ENCODE peak calls at places on chromosomes 4 and X, in eight cellular contexts. One of them, this sample, is unnamed. For H3K9me3, the result is how much of the 10 kb centered on the place peaks cover.

GRCh38 chr4:79947386-79947785 is 125.6 kb downstream of the ANTXR2 start:
- DNase-seq in tibial nerve: no peak
- DNase-seq in heart left ventricle: no peak
- DNase-seq in stomach: no peak
- DNase-seq in upper lobe of left lung: no peak
- DNase-seq in transverse colon: no peak
- DNase-seq in IMR-90: no peak
- DNase-seq in ovary: no peak
- DNase-seq in this sample: no peak

GRCh38 chr4:186935881-186936280 is 212.2 kb upstream of the FAT1 start:
- DNase-seq in upper lobe of left lung: no peak
- DNase-seq in IMR-90: no peak
- DNase-seq in ovary: no peak
- DNase-seq in heart left ventricle: no peak
- DNase-seq in tibial nerve: no peak
- DNase-seq in transverse colon: no peak
- DNase-seq in stomach: no peak
- DNase-seq in this sample: no peak

GRCh38 chr4:37742149-37742548 is 56.0 kb upstream of the RELL1 start:
- DNase-seq in upper lobe of left lung: no peak
- DNase-seq in stomach: no peak
- DNase-seq in heart left ventricle: no peak
- DNase-seq in IMR-90: no peak
- DNase-seq in transverse colon: no peak
- DNase-seq in tibial nerve: no peak
- DNase-seq in ovary: no peak
- DNase-seq in this sample: no peak

GRCh38 chr4:80307183-80307735 is 28.3 kb upstream of the CFAP299 start:
- DNase-seq in transverse colon: no peak
- DNase-seq in IMR-90: peak
- DNase-seq in stomach: no peak
- DNase-seq in tibial nerve: no peak
- DNase-seq in ovary: no peak
- DNase-seq in heart left ventricle: no peak
- DNase-seq in upper lobe of left lung: no peak
- DNase-seq in this sample: no peak

GRCh38 chr4:173405840-173406606 is 7.1 kb upstream of the SCRG1 start:
- DNase-seq in IMR-90: no peak
- DNase-seq in stomach: no peak
- DNase-seq in heart left ventricle: no peak
- DNase-seq in tibial nerve: no peak
- DNase-seq in transverse colon: no peak
- DNase-seq in ovary: no peak
- DNase-seq in upper lobe of left lung: no peak
- DNase-seq in this sample: no peak

GRCh38 chr4:144489831-144490230 is 156.1 kb upstream of the HHIP start:
- DNase-seq in upper lobe of left lung: no peak
- DNase-seq in heart left ventricle: no peak
- DNase-seq in stomach: no peak
- DNase-seq in transverse colon: no peak
- DNase-seq in ovary: no peak
- DNase-seq in IMR-90: no peak
- DNase-seq in tibial nerve: no peak
- DNase-seq in this sample: no peak

GRCh38 chr4:76211769-76212168 is 1.9 kb downstream of the SCARB2 start:
- DNase-seq in IMR-90: no peak
- DNase-seq in heart left ventricle: no peak
- DNase-seq in upper lobe of left lung: no peak
- DNase-seq in ovary: no peak
- DNase-seq in transverse colon: no peak
- DNase-seq in tibial nerve: no peak
- DNase-seq in stomach: no peak
- DNase-seq in this sample: no peak

GRCh38 chr4:176883681-176884418 is 91.1 kb upstream of the VEGFC start:
- DNase-seq in upper lobe of left lung: no peak
- DNase-seq in transverse colon: no peak
- DNase-seq in stomach: no peak
- DNase-seq in tibial nerve: no peak
- DNase-seq in IMR-90: peak
- DNase-seq in ovary: no peak
- DNase-seq in heart left ventricle: peak
- DNase-seq in this sample: no peak

GRCh38 chr4:6951880-6952381 is 42.3 kb downstream of the TBC1D14 start:
- DNase-seq in IMR-90: no peak
- DNase-seq in heart left ventricle: no peak
- DNase-seq in tibial nerve: no peak
- DNase-seq in upper lobe of left lung: no peak
- DNase-seq in ovary: no peak
- DNase-seq in transverse colon: no peak
- DNase-seq in stomach: no peak
- DNase-seq in this sample: no peak

GRCh38 chr4:149161247-149161646 is 654.4 kb downstream of the IQCM start:
- DNase-seq in upper lobe of left lung: no peak
- DNase-seq in stomach: no peak
- DNase-seq in tibial nerve: no peak
- DNase-seq in heart left ventricle: no peak
- DNase-seq in ovary: no peak
- DNase-seq in IMR-90: peak
- DNase-seq in transverse colon: no peak
- DNase-seq in this sample: no peak

GRCh38 chrX:9878141-9878875 is 88.8 kb upstream of the CLDN34 start:
- DNase-seq in upper lobe of left lung: no peak
- DNase-seq in IMR-90: peak
- DNase-seq in transverse colon: no peak
- DNase-seq in tibial nerve: no peak
- DNase-seq in stomach: no peak
- DNase-seq in heart left ventricle: no peak
- DNase-seq in ovary: no peak
- DNase-seq in this sample: no peak

GRCh38 chrX:31580227-31580626 is 508.4 kb upstream of the FTHL17 start:
- DNase-seq in IMR-90: peak
- DNase-seq in transverse colon: no peak
- DNase-seq in stomach: no peak
- DNase-seq in heart left ventricle: no peak
- DNase-seq in ovary: no peak
- DNase-seq in tibial nerve: no peak
- DNase-seq in upper lobe of left lung: no peak
- DNase-seq in this sample: no peak

GRCh38 chr4:184112006-184112550 is 105.6 kb downstream of the ENPP6 start:
- DNase-seq in heart left ventricle: no peak
- DNase-seq in stomach: no peak
- DNase-seq in upper lobe of left lung: no peak
- DNase-seq in tibial nerve: no peak
- DNase-seq in transverse colon: no peak
- DNase-seq in IMR-90: no peak
- DNase-seq in ovary: no peak
- DNase-seq in this sample: no peak

GRCh38 chr4:87882861-87883260 is 50.1 kb downstream of the MEPE start:
- DNase-seq in transverse colon: no peak
- DNase-seq in tibial nerve: no peak
- DNase-seq in heart left ventricle: no peak
- DNase-seq in stomach: no peak
- DNase-seq in IMR-90: no peak
- DNase-seq in ovary: no peak
- DNase-seq in upper lobe of left lung: no peak
- DNase-seq in this sample: no peak

GRCh38 chrX:108299101-108299591 is 139.1 kb downstream of the COL4A6 start:
- DNase-seq in ovary: no peak
- DNase-seq in transverse colon: no peak
- DNase-seq in stomach: no peak
- DNase-seq in tibial nerve: no peak
- DNase-seq in IMR-90: peak
- DNase-seq in heart left ventricle: no peak
- DNase-seq in upper lobe of left lung: no peak
- DNase-seq in this sample: no peak

GRCh38 chrX:2894885-2895292 is 34.2 kb downstream of the ARSD start:
- DNase-seq in transverse colon: peak
- DNase-seq in stomach: peak
- DNase-seq in upper lobe of left lung: peak
- DNase-seq in IMR-90: peak
- DNase-seq in ovary: no peak
- DNase-seq in heart left ventricle: no peak
- DNase-seq in tibial nerve: no peak
- DNase-seq in this sample: no peak

GRCh38 chrX:52410439-52411394 is 41.9 kb downstream of the XAGE2 start:
- DNase-seq in transverse colon: no peak
- DNase-seq in tibial nerve: no peak
- DNase-seq in upper lobe of left lung: peak
- DNase-seq in IMR-90: no peak
- DNase-seq in ovary: no peak
- DNase-seq in stomach: no peak
- DNase-seq in heart left ventricle: no peak
- DNase-seq in this sample: no peak

GRCh38 chr4:51894246-51894645 is 51.3 kb downstream of the DCUN1D4 start:
- DNase-seq in heart left ventricle: no peak
- DNase-seq in upper lobe of left lung: no peak
- DNase-seq in ovary: no peak
- DNase-seq in IMR-90: peak
- DNase-seq in transverse colon: no peak
- DNase-seq in stomach: no peak
- DNase-seq in tibial nerve: no peak
- DNase-seq in this sample: no peak

GRCh38 chr4:169200361-169201030 is 70.3 kb downstream of the SH3RF1 start:
- DNase-seq in transverse colon: no peak
- DNase-seq in tibial nerve: no peak
- DNase-seq in heart left ventricle: no peak
- DNase-seq in ovary: no peak
- DNase-seq in stomach: no peak
- DNase-seq in upper lobe of left lung: no peak
- DNase-seq in IMR-90: no peak
- DNase-seq in this sample: no peak

GRCh38 chr4:1209821-1210220 is 37.4 kb upstream of the SPON2 start:
- DNase-seq in heart left ventricle: peak
- DNase-seq in ovary: peak
- DNase-seq in stomach: peak
- DNase-seq in IMR-90: peak
- DNase-seq in transverse colon: peak
- DNase-seq in tibial nerve: peak
- DNase-seq in upper lobe of left lung: peak
- DNase-seq in this sample: peak

GRCh38 chr4:1599491-1600210 is 84.5 kb downstream of the FAM53A start:
- DNase-seq in upper lobe of left lung: no peak
- DNase-seq in heart left ventricle: peak
- DNase-seq in stomach: no peak
- DNase-seq in transverse colon: no peak
- DNase-seq in IMR-90: no peak
- DNase-seq in tibial nerve: no peak
- DNase-seq in ovary: no peak
- DNase-seq in this sample: no peak

GRCh38 chr4:10697071-10697470 is 12.5 kb upstream of the CLNK start:
- DNase-seq in stomach: no peak
- DNase-seq in ovary: no peak
- DNase-seq in heart left ventricle: no peak
- DNase-seq in transverse colon: no peak
- DNase-seq in tibial nerve: no peak
- DNase-seq in upper lobe of left lung: no peak
- DNase-seq in IMR-90: no peak
- DNase-seq in this sample: no peak

GRCh38 chr4:38109896-38110295 is 149.7 kb downstream of the PTTG2 start:
- DNase-seq in stomach: peak
- DNase-seq in heart left ventricle: no peak
- DNase-seq in transverse colon: no peak
- DNase-seq in ovary: no peak
- DNase-seq in tibial nerve: no peak
- DNase-seq in IMR-90: no peak
- DNase-seq in upper lobe of left lung: no peak
- DNase-seq in this sample: peak

GRCh38 chr4:129550281-129550785 is 454.4 kb downstream of the C4orf33 start:
- DNase-seq in heart left ventricle: no peak
- DNase-seq in IMR-90: no peak
- DNase-seq in stomach: no peak
- DNase-seq in upper lobe of left lung: no peak
- DNase-seq in ovary: no peak
- DNase-seq in tibial nerve: no peak
- DNase-seq in transverse colon: no peak
- DNase-seq in this sample: no peak

GRCh38 chr4:18075823-18076433 is 54.4 kb upstream of the LCORL start:
- DNase-seq in transverse colon: peak
- DNase-seq in ovary: no peak
- DNase-seq in upper lobe of left lung: no peak
- DNase-seq in stomach: peak
- DNase-seq in tibial nerve: no peak
- DNase-seq in heart left ventricle: no peak
- DNase-seq in IMR-90: peak
- DNase-seq in this sample: peak

GRCh38 chrX:130165703-130166502 is at the start of gene AIFM1:
- DNase-seq in tibial nerve: peak
- DNase-seq in stomach: peak
- DNase-seq in upper lobe of left lung: peak
- DNase-seq in IMR-90: peak
- DNase-seq in ovary: peak
- DNase-seq in heart left ventricle: peak
- DNase-seq in transverse colon: peak
- DNase-seq in this sample: peak
- TF ChIP-seq POLR2A in tibial nerve: peak
- TF ChIP-seq POLR2A in stomach: no peak
- TF ChIP-seq POLR2A in upper lobe of left lung: peak
- TF ChIP-seq POLR2A in IMR-90: no peak
- TF ChIP-seq POLR2A in ovary: peak
- TF ChIP-seq POLR2A in heart left ventricle: peak
- TF ChIP-seq POLR2A in transverse colon: peak
- TF ChIP-seq POLR2A in this sample: no peak

GRCh38 chrX:70257599-70258288 is 2.3 kb downstream of the P2RY4 start:
- DNase-seq in upper lobe of left lung: no peak
- DNase-seq in transverse colon: no peak
- DNase-seq in ovary: no peak
- DNase-seq in stomach: no peak
- DNase-seq in IMR-90: no peak
- DNase-seq in tibial nerve: no peak
- DNase-seq in heart left ventricle: no peak
- DNase-seq in this sample: no peak
- H3K9me3 ChIP-seq in upper lobe of left lung: under half
- H3K9me3 ChIP-seq in transverse colon: under half
- H3K9me3 ChIP-seq in ovary: under half
- H3K9me3 ChIP-seq in stomach: under half
- H3K9me3 ChIP-seq in IMR-90: under half
- H3K9me3 ChIP-seq in tibial nerve: under half
- H3K9me3 ChIP-seq in heart left ventricle: under half
- H3K9me3 ChIP-seq in this sample: under half

GRCh38 chr4:134471569-134471968 is 270.0 kb upstream of the PABPC4L start:
- DNase-seq in upper lobe of left lung: no peak
- DNase-seq in tibial nerve: no peak
- DNase-seq in transverse colon: no peak
- DNase-seq in heart left ventricle: no peak
- DNase-seq in IMR-90: no peak
- DNase-seq in stomach: no peak
- DNase-seq in ovary: no peak
- DNase-seq in this sample: no peak
- TF ChIP-seq POLR2A in upper lobe of left lung: no peak
- TF ChIP-seq POLR2A in tibial nerve: no peak
- TF ChIP-seq POLR2A in transverse colon: no peak
- TF ChIP-seq POLR2A in heart left ventricle: no peak
- TF ChIP-seq POLR2A in IMR-90: no peak
- TF ChIP-seq POLR2A in stomach: no peak
- TF ChIP-seq POLR2A in ovary: no peak
- TF ChIP-seq POLR2A in this sample: no peak

DNA sequence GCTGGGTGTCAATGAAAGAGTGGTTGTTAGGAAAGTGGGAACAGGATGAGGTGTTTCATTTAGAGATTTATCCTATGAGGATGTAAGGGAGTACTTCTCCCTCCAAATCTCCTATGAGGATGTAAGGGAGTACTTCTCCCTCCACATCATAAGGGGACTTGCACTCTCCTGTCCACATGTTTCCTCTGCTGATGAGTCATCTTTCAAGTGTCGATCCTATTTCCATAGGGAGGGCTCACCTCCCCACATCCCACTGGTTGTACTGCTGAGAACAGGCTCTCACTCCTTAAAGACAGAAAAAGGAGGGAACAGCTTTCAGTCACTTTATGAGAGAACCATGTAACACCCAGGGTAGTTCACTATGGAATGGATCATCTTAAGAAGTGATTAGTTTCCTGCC is 65.0 kb downstream of the INPP4B start:
- DNase-seq in ovary: no peak
- DNase-seq in heart left ventricle: no peak
- DNase-seq in tibial nerve: no peak
- DNase-seq in IMR-90: peak
- DNase-seq in transverse colon: no peak
- DNase-seq in stomach: no peak
- DNase-seq in upper lobe of left lung: no peak
- DNase-seq in this sample: no peak
- H3K9me3 ChIP-seq in ovary: under half
- H3K9me3 ChIP-seq in heart left ventricle: under half
- H3K9me3 ChIP-seq in tibial nerve: under half
- H3K9me3 ChIP-seq in IMR-90: under half
- H3K9me3 ChIP-seq in transverse colon: under half
- H3K9me3 ChIP-seq in stomach: under half
- H3K9me3 ChIP-seq in upper lobe of left lung: under half
- H3K9me3 ChIP-seq in this sample: under half